ENCODE peak calls at places on chromosomes 1 and 21, in four cellular contexts. F is HFFc6, Y is AG10803, Q is brain microvascular endothelial cell. M is an unnamed sample.

GRCh38 chr1:177945943-177946650 is 23.8 kb downstream of the SEC16B start:
- DNase-seq in F (peak; percentile 56), Y (peak; percentile 62), Q (peak; percentile 60), M (no peak)

GRCh38 chr1:52532732-52533327 is 20.1 kb downstream of the TUT4 start:
- DNase-seq in F (no peak), Y (no peak), Q (no peak), M (no peak)

GRCh38 chr1:16218014-16218673 is 5.7 kb upstream of the ARHGEF19 start:
- DNase-seq in F (no peak), Y (no peak), Q (no peak), M (no peak)

GRCh38 chr1:41629571-41629970 is 145.1 kb upstream of the EDN2 start:
- DNase-seq in F (peak; percentile 74), Y (peak; percentile 98), Q (peak; percentile 83), M (peak; percentile 48)

GRCh38 chr1:203378529-203379271 is 27.8 kb upstream of the FMOD start:
- DNase-seq in F (peak; percentile 53), Y (peak; percentile 72), Q (no peak), M (no peak)

GRCh38 chr1:6414443-6414844 is 5.3 kb downstream of the HES2 start:
- DNase-seq in F (peak; percentile 46), Y (peak; percentile 41), Q (no peak), M (no peak)

GRCh38 chr21:43749686-43750262 is 26.3 kb downstream of the CSTB start:
- DNase-seq in F (no peak), Y (no peak), Q (no peak), M (no peak)

GRCh38 chr1:36177589-36178463 is 21.9 kb downstream of the MAP7D1 start:
- DNase-seq in F (no peak), Y (no peak), Q (no peak), M (no peak)

GRCh38 chr1:207858271-207858670 is 52.7 kb downstream of the CD34 start:
- DNase-seq in F (no peak), Y (peak; percentile 62), Q (no peak), M (no peak)

GRCh38 chr21:17988038-17988437 is 168.9 kb upstream of the C21orf91 start:
- DNase-seq in F (no peak), Y (no peak), Q (no peak), M (no peak)

GRCh38 chr1:203860396-203860951 is 925 bp upstream of the SNRPE start:
- DNase-seq in F (peak; percentile 62), Y (peak; percentile 38), Q (no peak), M (peak; percentile 92)

GRCh38 chr1:31372961-31373896 is at the start of gene FABP3:
- DNase-seq in F (peak; percentile 57), Y (peak; percentile 50), Q (peak; percentile 50), M (peak; percentile 90)

DNA sequence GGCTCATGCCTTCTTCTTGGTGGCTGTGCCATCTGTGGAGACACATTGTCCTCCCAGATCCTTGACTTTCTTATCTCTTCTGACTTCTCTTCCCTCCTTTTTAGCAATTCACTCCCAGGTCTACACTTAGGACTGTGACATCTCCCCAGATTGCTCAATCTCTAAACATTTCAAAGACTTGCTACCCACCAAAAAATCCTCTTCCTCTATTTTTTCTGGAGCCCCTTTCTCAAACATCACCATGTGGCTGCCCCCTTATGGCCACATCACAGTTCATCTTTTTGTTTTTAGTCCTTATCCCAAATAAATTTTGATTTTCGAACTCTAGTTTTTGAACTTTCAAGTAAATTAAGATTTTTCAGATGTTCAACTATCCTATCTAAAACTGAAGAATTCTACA is 148.6 kb upstream of the HOOK1 start:
- DNase-seq in F (no peak), Y (no peak), Q (no peak), M (no peak)
- TF ChIP-seq CTCF in F (peak; percentile 60), Y (peak; percentile 9), Q (peak; percentile 19), M (peak; percentile 16)

GRCh38 chr1:84037758-84038611 is 39.1 kb upstream of the TTLL7 start:
- DNase-seq in F (no peak), Y (no peak), Q (no peak), M (peak; percentile 17)
- TF ChIP-seq CTCF in F (no peak), Y (no peak), Q (no peak), M (no peak)

DNA sequence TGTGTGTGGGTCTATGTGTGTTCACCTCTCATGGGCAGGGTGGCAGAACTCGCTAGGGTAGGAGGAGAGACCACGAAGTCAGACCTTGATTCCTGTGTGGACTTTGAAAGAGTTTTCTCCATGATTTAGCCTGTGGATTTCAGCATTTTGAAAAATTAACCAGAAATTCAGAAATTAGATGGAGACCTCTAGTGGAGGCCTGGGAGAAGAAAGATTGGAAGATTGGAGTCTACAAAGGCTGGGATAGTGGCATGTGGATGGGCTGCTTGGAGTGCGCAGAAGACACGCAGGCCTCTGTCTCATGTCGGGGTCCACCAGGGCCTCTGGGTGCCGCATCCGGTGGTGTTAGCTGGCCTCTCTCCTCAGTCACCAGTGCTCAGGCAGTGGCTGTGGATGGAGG is 18.9 kb upstream of the IGSF5 start:
- DNase-seq in F (no peak), Y (no peak), Q (no peak), M (no peak)
- TF ChIP-seq CTCF in F (peak; percentile 64), Y (peak; percentile 36), Q (peak; percentile 43), M (peak; percentile 52)

DNA sequence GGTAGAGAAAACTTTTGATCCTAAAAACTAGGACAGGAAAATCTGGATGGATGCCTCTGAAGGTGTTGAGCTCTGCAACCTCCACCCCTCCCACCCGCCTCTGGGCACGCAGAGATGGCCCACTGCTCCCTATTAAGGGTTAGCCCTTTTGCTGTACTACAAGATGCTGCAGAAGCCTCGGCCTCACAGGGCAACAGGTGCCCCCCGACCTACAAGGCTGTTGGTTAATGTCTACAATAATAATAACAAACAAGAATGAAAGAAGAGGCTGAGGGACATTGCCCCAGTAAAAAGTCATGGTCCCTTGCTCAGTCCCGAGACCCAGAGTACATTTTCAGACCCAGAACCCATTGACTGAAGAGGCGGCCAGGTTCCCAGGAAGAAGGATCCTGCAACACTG is 7.5 kb upstream of the DESI2 start:
- DNase-seq in F (no peak), Y (no peak), Q (no peak), M (no peak)
- TF ChIP-seq CTCF in F (no peak), Y (no peak), Q (no peak), M (no peak)

DNA sequence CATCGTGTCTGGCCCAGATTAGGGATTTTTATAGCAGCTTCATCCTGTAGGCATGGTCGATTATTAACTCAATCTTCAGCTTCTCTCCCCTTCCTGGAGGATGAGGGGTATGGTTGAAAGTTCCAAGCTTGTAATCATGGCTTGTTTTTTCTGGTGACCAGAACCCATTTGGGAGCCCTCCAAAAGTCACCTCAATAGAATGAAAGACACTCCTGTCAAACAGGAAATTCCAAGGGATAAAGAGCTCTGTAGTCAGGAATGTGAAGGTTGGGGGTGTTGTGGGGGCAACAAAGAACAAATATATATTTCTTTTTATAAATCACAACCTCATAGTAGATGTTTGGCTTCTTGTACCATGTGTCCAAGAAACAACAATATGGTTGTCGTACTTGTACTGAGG is 212.7 kb upstream of the ESRRG start:
- DNase-seq in F (no peak), Y (no peak), Q (no peak), M (no peak)
- TF ChIP-seq CTCF in F (no peak), Y (no peak), Q (no peak), M (no peak)

GRCh38 chr1:28580706-28581530 is 11.1 kb upstream of the RAB42 start:
- DNase-seq in F (peak; percentile 52), Y (peak; percentile 49), Q (no peak), M (no peak)
- TF ChIP-seq CTCF in F (peak; percentile 43), Y (peak; percentile 27), Q (peak; percentile 19), M (peak; percentile 23)

GRCh38 chr1:198088360-198089071 is 68.3 kb upstream of the NEK7 start:
- DNase-seq in F (peak; percentile 73), Y (peak; percentile 70), Q (peak; percentile 36), M (no peak)
- TF ChIP-seq CTCF in F (peak; percentile 90), Y (peak; percentile 76), Q (peak; percentile 70), M (peak; percentile 64)

M was measured in retinal pigment epithelial cell.